ENCODE peak calls at places on chromosomes 12 and 14, in five cellular contexts. O is hepatocyte; D is heart left ventricle; V is right cardiac atrium; L is CD8-positive, alpha-beta T cell. A is an unnamed sample.

GRCh38 chr12:127780881-127781280 is 486.1 kb upstream of the TMEM132C start:
- DNase-seq in L (no peak), O (no peak), V (no peak), D (no peak), A (no peak)

GRCh38 chr12:98371419-98371818 is 144.0 kb upstream of the TMPO start:
- DNase-seq in V (no peak), O (no peak), D (no peak), L (no peak), A (no peak)

GRCh38 chr14:59482471-59483331 is 1.5 kb downstream of the L3HYPDH start:
- DNase-seq in D (no peak), V (peak; percentile 28), L (no peak), O (peak; percentile 52), A (no peak)

GRCh38 chr12:31890295-31891285 is 68.6 kb upstream of the RESF1 start:
- DNase-seq in O (no peak), L (no peak), D (no peak), V (no peak), A (peak; percentile 53)

GRCh38 chr12:128801879-128802391 is 21.8 kb downstream of the SLC15A4 start:
- DNase-seq in O (no peak), L (no peak), V (no peak), D (no peak), A (no peak)

GRCh38 chr12:17928708-17929366 is 161.2 kb downstream of the RERGL start:
- DNase-seq in V (no peak), O (peak; percentile 30), D (no peak), L (no peak), A (no peak)

GRCh38 chr12:54352022-54352531 is 12.2 kb downstream of the GPR84 start:
- DNase-seq in O (peak; percentile 81), V (no peak), D (peak; percentile 78), L (no peak), A (peak; percentile 32)

GRCh38 chr14:86652512-86652911 is 1122.6 kb downstream of the FLRT2 start:
- DNase-seq in O (no peak), V (no peak), L (no peak), D (no peak), A (no peak)

GRCh38 chr12:54370218-54370730 is 6.0 kb upstream of the GPR84 start:
- DNase-seq in V (peak; percentile 91), L (no peak), D (peak; percentile 88), O (peak; percentile 90), A (no peak)

GRCh38 chr12:110600254-110600653 is 13.7 kb upstream of the TCTN1 start:
- DNase-seq in V (no peak), D (no peak), L (no peak), O (peak; percentile 57), A (no peak)

GRCh38 chr12:131699434-131699833 is 11.5 kb upstream of the SFSWAP start:
- DNase-seq in L (no peak), V (no peak), D (no peak), O (no peak), A (no peak)

GRCh38 chr12:53755451-53756290 is 3.9 kb upstream of the CISTR start:
- DNase-seq in O (no peak), V (no peak), L (no peak), D (no peak), A (no peak)

GRCh38 chr12:5623411-5623810 is 191.5 kb downstream of the NTF3 start:
- DNase-seq in V (no peak), O (no peak), L (no peak), D (no peak), A (no peak)

GRCh38 chr12:55934343-55934742 is 3.4 kb downstream of the DGKA start:
- DNase-seq in O (no peak), D (no peak), L (no peak), V (no peak), A (no peak)
- H3K27ac ChIP-seq in O (no peak overlapping the region), D (no peak overlapping the region), L (peak overlapping the region; percentile 65), V (no peak overlapping the region), A (peak overlapping the region; percentile 90)

GRCh38 chr14:37610945-37611523 is 15.6 kb downstream of the TTC6 start:
- DNase-seq in O (no peak), L (no peak), D (no peak), V (no peak), A (no peak)

GRCh38 chr14:37603688-37604251 is 8.3 kb downstream of the TTC6 start:
- DNase-seq in D (no peak), O (no peak), L (no peak), V (no peak), A (no peak)

GRCh38 chr14:37602605-37603453 is 7.4 kb downstream of the TTC6 start:
- DNase-seq in V (no peak), O (no peak), L (no peak), D (no peak), A (no peak)

GRCh38 chr14:37608649-37609048 is 13.2 kb downstream of the TTC6 start:
- DNase-seq in L (no peak), D (no peak), O (no peak), V (no peak), A (no peak)
- H3K27me3 ChIP-seq in L (no peaks in the 10 kb centered on the region), D (peaks cover 87% of the 10 kb centered on the region), O (peaks cover 15% of the 10 kb centered on the region), V (peaks cover 9% of the 10 kb centered on the region), A (no peaks in the 10 kb centered on the region)

DNA sequence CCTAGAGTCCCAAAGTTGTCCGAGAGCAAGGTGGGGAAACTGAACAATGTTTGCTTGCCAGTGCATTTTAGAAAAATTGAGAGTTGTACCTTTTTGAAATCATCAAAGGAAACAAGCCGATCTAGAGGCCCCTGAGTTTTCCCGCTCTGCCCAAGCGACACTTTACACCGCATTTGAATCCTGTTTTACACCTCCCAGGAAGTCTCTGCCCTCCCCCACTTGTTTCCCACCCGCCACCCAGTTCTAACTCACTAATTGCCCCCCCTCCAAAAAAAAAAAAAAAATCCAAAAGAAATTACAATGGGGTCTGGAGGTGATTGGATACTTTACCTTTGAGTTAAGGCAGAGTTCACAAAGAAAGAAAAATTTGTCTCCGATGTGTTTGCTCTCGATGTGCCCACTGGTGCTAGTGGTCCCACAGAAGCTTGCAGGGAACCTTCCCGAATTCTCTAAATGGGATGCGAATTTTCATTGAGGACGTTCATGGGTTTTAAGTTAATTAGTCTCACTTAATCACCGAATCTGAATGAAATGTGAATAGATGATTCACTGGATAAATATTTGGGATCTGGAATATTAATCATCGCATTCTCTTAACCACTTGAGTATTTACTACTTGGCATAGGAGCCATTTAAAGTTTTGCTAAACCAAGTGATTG is 2.4 kb downstream of the HMGA2 start:
- DNase-seq in V (no peak), L (no peak), O (no peak), D (no peak), A (no peak)
- H3K4me3 ChIP-seq in V (peak overlapping the region; percentile 77), L (no peak overlapping the region), O (peak overlapping the region; percentile 94), D (peak overlapping the region; percentile 67), A (no peak overlapping the region)

DNA sequence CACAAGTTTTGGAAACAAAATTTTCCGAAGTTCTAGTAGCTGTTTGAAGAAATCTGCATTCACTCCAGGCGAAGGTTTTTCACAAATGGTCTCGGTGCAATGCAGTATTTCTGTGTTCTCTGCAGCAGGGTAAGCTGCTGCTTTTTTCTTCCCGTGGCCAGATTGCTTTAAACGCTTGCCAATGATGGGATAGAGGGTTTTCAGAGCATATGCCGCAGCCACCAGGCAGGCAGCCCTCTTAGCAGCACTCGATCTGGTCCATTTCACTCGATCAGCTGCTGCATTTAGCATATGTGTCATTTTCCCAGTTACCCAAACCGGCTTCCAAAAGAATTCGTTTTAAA is 315 bp downstream of the ABCD2 start:
- DNase-seq in V (no peak), O (no peak), D (no peak), L (peak; percentile 17), A (no peak)
- H3K27ac ChIP-seq in V (peak overlapping the region; percentile 92), O (no peak overlapping the region), D (peak overlapping the region; percentile 83), L (peak overlapping the region; percentile 71), A (peak overlapping the region; percentile 91)

GRCh38 chr12:130364578-130364977 is 26.9 kb downstream of the PIWIL1 start:
- DNase-seq in L (no peak), V (no peak), O (peak; percentile 18), D (no peak), A (no peak)
- H3K27me3 ChIP-seq in L (no peaks in the 10 kb centered on the region), V (no peaks in the 10 kb centered on the region), O (no peaks in the 10 kb centered on the region), D (peaks cover 18% of the 10 kb centered on the region), A (no peaks in the 10 kb centered on the region)

GRCh38 chr14:104085032-104085888 is at the start of gene ASPG:
- DNase-seq in O (peak; percentile 72), V (peak; percentile 75), D (peak; percentile 71), L (no peak), A (no peak)

GRCh38 chr14:104084251-104085002 is 1.1 kb upstream of the ASPG start:
- DNase-seq in O (peak; percentile 11), V (no peak), D (no peak), L (no peak), A (no peak)

GRCh38 chr14:104086210-104086660 is 735 bp downstream of the ASPG start:
- DNase-seq in V (peak; percentile 22), O (peak; percentile 6), L (no peak), D (no peak), A (no peak)

GRCh38 chr14:104086661-104087461 is 1.4 kb downstream of the ASPG start:
- DNase-seq in O (peak; percentile 11), L (no peak), V (peak; percentile 63), D (peak; percentile 59), A (no peak)

DNA sequence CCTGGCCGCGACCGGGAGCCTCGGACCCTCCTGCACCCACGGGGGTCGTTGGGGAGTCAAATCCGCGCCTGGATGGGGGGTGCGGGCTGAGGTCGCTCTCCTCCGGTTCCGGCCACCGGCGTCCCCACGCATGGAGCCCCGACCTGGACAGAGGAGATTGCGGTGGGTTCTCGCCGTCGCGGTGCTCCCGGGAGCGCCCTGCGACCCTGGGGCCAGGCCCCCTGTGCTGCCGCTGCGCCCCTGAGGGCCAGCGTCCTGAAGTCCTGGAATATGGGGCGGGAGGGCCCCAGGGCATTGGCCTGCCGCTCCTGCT is 345 bp downstream of the ASPG start:
- DNase-seq in D (no peak), L (no peak), V (no peak), O (no peak), A (no peak)
- H3K4me3 ChIP-seq in D (peak overlapping the region; percentile 42), L (no peak overlapping the region), V (peak overlapping the region; percentile 36), O (no peak overlapping the region), A (no peak overlapping the region)

DNA sequence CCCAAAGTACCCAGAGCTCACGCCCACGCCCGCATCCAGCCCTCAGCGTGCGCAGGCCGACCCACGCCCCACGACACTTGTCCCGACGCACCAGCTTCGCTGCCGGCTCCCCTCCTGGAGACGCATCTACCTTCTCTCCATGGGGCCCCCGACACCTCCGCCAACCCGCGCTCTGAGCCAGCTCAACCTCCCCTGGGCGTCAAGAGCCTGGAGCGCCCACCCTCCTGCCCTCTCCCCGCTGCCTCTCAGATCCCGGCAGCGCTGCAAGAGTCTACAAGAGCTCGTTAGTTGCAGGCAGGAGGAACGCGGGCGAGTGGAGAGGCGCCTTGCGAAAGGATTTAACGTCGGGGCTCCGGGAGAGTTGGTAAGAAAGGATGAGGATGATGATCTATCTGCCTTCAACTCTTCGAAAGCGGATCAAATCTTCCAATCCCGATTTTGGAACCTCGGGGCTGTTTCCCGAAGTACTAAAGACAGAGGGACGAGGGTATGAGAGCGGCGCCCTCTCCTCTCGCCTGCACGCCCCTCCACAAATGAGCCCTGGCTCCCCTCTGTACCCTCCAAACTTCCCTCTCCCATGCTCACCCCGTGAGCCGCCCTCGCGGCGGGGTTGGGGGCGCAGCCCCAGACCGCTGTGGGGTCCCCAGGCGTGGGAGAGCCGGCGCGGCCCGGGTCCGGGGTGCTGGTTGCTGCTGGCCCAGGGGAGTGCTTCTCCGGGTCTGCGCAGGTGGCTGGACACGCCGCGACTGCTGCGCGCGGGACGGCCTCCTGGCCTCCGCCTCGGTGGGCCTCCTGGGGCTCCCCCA is 968 bp downstream of the LTBP2 start:
- DNase-seq in V (no peak), D (no peak), L (no peak), O (no peak), A (no peak)
- H3K27ac ChIP-seq in V (no peak overlapping the region), D (peak overlapping the region; percentile 71), L (no peak overlapping the region), O (no peak overlapping the region), A (no peak overlapping the region)

A was measured in naive thymus-derived CD4-positive, alpha-beta T cell.